ENCODE peak calls at places on chromosomes 4 and X, in ten cellular contexts. Z, O, K, G, C, B, L, X, T and I are unnamed samples.

GRCh38 chr4:41281038-41281634 is 24.4 kb downstream of the UCHL1 start:
- DNase-seq in C (peak), L (no peak), G (peak), X (peak), O (peak), Z (no peak), T (peak), B (peak), K (no peak), I (peak)

GRCh38 chr4:7779194-7779768 is 160.4 kb downstream of the AFAP1 start:
- DNase-seq in B (no peak), K (peak), G (peak), O (no peak), T (no peak), X (no peak), L (no peak), C (no peak), Z (no peak), I (peak)

GRCh38 chr4:188201851-188202250 is 62.6 kb downstream of the TRIML1 start:
- DNase-seq in O (no peak), L (no peak), T (no peak), Z (no peak), G (no peak), C (no peak), B (no peak), K (no peak), X (no peak), I (peak)

GRCh38 chrX:134139090-134139489 is 97.9 kb upstream of the CCDC160 start:
- DNase-seq in G (no peak), Z (no peak), K (no peak), T (no peak), O (no peak), B (no peak), L (no peak), C (no peak), X (no peak), I (no peak)

GRCh38 chr4:1621526-1621925 is 62.6 kb downstream of the FAM53A start:
- DNase-seq in C (no peak), G (no peak), Z (no peak), L (no peak), K (no peak), X (no peak), O (no peak), B (no peak), T (no peak), I (no peak)

GRCh38 chrX:65679071-65679540 is 11.7 kb downstream of the MSN start:
- DNase-seq in X (no peak), C (no peak), K (no peak), Z (no peak), B (no peak), T (no peak), O (no peak), G (no peak), L (no peak), I (no peak)

GRCh38 chrX:16722481-16722880 is 3.1 kb downstream of the SYAP1 start:
- DNase-seq in X (no peak), T (no peak), G (no peak), B (no peak), K (no peak), O (no peak), Z (no peak), L (no peak), C (no peak), I (no peak)

GRCh38 chr4:39576268-39576667 is 49.0 kb upstream of the UGDH start:
- DNase-seq in B (no peak), T (no peak), Z (no peak), G (no peak), L (no peak), X (no peak), O (no peak), C (no peak), K (no peak), I (no peak)

GRCh38 chrX:14039344-14039743 is 9.7 kb upstream of the GEMIN8 start:
- DNase-seq in O (peak), K (no peak), Z (no peak), L (peak), G (peak), B (peak), T (peak), X (peak), C (peak), I (peak)

GRCh38 chr4:65834707-65835106 is 164.4 kb upstream of the EPHA5 start:
- DNase-seq in O (no peak), C (no peak), T (no peak), K (no peak), L (no peak), G (no peak), Z (no peak), B (no peak), X (no peak), I (no peak)

GRCh38 chr4:76283900-76284299 is 22.6 kb upstream of the STBD1 start:
- DNase-seq in K (no peak), G (no peak), B (no peak), C (no peak), X (no peak), Z (no peak), O (no peak), L (no peak), T (no peak), I (no peak)

GRCh38 chr4:99447513-99447912 is 12.4 kb upstream of the ADH7 start:
- DNase-seq in L (no peak), O (no peak), Z (no peak), T (no peak), X (no peak), K (no peak), B (no peak), G (no peak), C (no peak), I (no peak)

GRCh38 chrX:81259008-81259713 is 57.3 kb downstream of the SH3BGRL start:
- DNase-seq in L (no peak), K (no peak), X (no peak), G (peak), Z (no peak), B (no peak), C (no peak), T (no peak), O (no peak), I (peak)

GRCh38 chr4:106659386-106659785 is 290.8 kb upstream of the GIMD1 start:
- DNase-seq in T (no peak), B (no peak), C (no peak), G (no peak), L (no peak), O (no peak), Z (no peak), X (no peak), K (no peak), I (no peak)

GRCh38 chr4:44256414-44256813 is 192.2 kb downstream of the KCTD8 start:
- DNase-seq in O (peak), C (no peak), T (no peak), X (no peak), B (peak), L (no peak), Z (no peak), G (no peak), K (no peak), I (no peak)

GRCh38 chr4:11423465-11423864 is 5.2 kb downstream of the HS3ST1 start:
- DNase-seq in C (no peak), K (no peak), B (no peak), X (no peak), O (no peak), T (no peak), Z (no peak), L (no peak), G (no peak), I (no peak)

GRCh38 chr4:82748781-82749504 is 49.7 kb downstream of the SCD5 start:
- DNase-seq in L (no peak), C (no peak), B (no peak), G (no peak), Z (no peak), T (no peak), X (no peak), K (no peak), O (no peak), I (no peak)

GRCh38 chrX:139803224-139803623 is 95.3 kb upstream of the MCF2 start:
- DNase-seq in X (no peak), B (no peak), Z (no peak), L (no peak), O (no peak), G (no peak), C (no peak), K (no peak), T (no peak), I (no peak)

GRCh38 chrX:124679199-124679598 is 332.8 kb downstream of the SH2D1A start:
- DNase-seq in Z (no peak), B (no peak), C (no peak), L (no peak), T (no peak), G (no peak), X (no peak), K (no peak), O (no peak), I (no peak)

GRCh38 chr4:57652765-57653164 is 542.6 kb upstream of the IGFBP7 start:
- DNase-seq in L (no peak), K (no peak), Z (no peak), T (no peak), B (no peak), O (no peak), X (no peak), G (no peak), C (no peak), I (no peak)

GRCh38 chrX:119008122-119008744 is 33.8 kb downstream of the LONRF3 start:
- DNase-seq in B (peak), C (peak), K (no peak), O (peak), L (no peak), T (peak), G (peak), Z (no peak), X (peak), I (no peak)

GRCh38 chr4:188282620-188283232 is 143.5 kb downstream of the TRIML1 start:
- DNase-seq in C (no peak), G (no peak), L (no peak), O (no peak), T (no peak), K (no peak), X (no peak), Z (no peak), B (no peak), I (no peak)

GRCh38 chr4:27702710-27703431 is 842.2 kb downstream of the STIM2 start:
- DNase-seq in X (no peak), T (no peak), G (peak), O (no peak), L (no peak), K (no peak), Z (no peak), B (peak), C (no peak), I (peak)

GRCh38 chrX:40096395-40097091 is 1.2 kb downstream of the BCOR start:
- DNase-seq in L (no peak), T (peak), X (no peak), C (no peak), O (peak), K (peak), G (peak), B (no peak), Z (peak), I (no peak)

GRCh38 chrX:46325312-46325877 is 219.8 kb downstream of the ZNF674 start:
- DNase-seq in K (no peak), B (no peak), C (no peak), Z (no peak), G (peak), T (no peak), X (no peak), L (no peak), O (no peak), I (peak)

GRCh38 chr4:164169591-164169990 is 584.3 kb upstream of the SMIM31 start:
- DNase-seq in O (no peak), G (no peak), Z (no peak), C (no peak), T (no peak), X (no peak), B (no peak), K (no peak), L (no peak), I (peak)

GRCh38 chr4:174423257-174423944 is 98.9 kb downstream of the HPGD start:
- DNase-seq in B (no peak), L (no peak), C (no peak), T (peak), X (no peak), O (no peak), K (no peak), G (peak), Z (peak), I (peak)

GRCh38 chrX:108671526-108671925 is 64.8 kb downstream of the IRS4 start:
- DNase-seq in T (no peak), G (no peak), Z (no peak), C (no peak), B (no peak), X (no peak), O (no peak), L (no peak), K (no peak), I (no peak)

GRCh38 chrX:41688835-41689234 is at the start of gene GPR34:
- DNase-seq in X (no peak), B (no peak), T (no peak), C (no peak), K (no peak), Z (no peak), G (no peak), L (no peak), O (no peak), I (no peak)

GRCh38 chrX:17519349-17519748 is 144.3 kb downstream of the NHS start:
- DNase-seq in Z (peak), B (no peak), G (peak), L (no peak), T (no peak), C (no peak), O (no peak), X (no peak), K (peak), I (peak)